ENCODE peak calls at places on chromosomes 4 and X, in nine cellular contexts. One of them, this sample, is unnamed.

GRCh38 chr4:9893329-9894108 is 112.1 kb downstream of the DRD5 start:
- DNase-seq in mammary epithelial cell: no peak
- DNase-seq in heart right ventricle: no peak
- DNase-seq in progenitor cell of endocrine pancreas: no peak
- DNase-seq in RWPE1: no peak
- DNase-seq in nephron progenitor cell: no peak
- DNase-seq in GM06990: no peak
- DNase-seq in psoas muscle: no peak
- DNase-seq in fibroblast of mammary gland: no peak
- DNase-seq in this sample: no peak

GRCh38 chrX:124406294-124407013 is 60.1 kb downstream of the SH2D1A start:
- DNase-seq in mammary epithelial cell: peak
- DNase-seq in heart right ventricle: peak
- DNase-seq in progenitor cell of endocrine pancreas: peak
- DNase-seq in RWPE1: peak
- DNase-seq in nephron progenitor cell: peak
- DNase-seq in GM06990: no peak
- DNase-seq in psoas muscle: no peak
- DNase-seq in fibroblast of mammary gland: peak
- DNase-seq in this sample: peak

GRCh38 chr4:7426525-7427171 is 8.1 kb downstream of the PSAPL1 start:
- DNase-seq in mammary epithelial cell: no peak
- DNase-seq in heart right ventricle: no peak
- DNase-seq in progenitor cell of endocrine pancreas: no peak
- DNase-seq in RWPE1: no peak
- DNase-seq in nephron progenitor cell: no peak
- DNase-seq in GM06990: no peak
- DNase-seq in psoas muscle: peak
- DNase-seq in fibroblast of mammary gland: no peak
- DNase-seq in this sample: no peak

GRCh38 chr4:3853388-3854035 is 87.3 kb downstream of the ADRA2C start:
- DNase-seq in mammary epithelial cell: no peak
- DNase-seq in heart right ventricle: no peak
- DNase-seq in progenitor cell of endocrine pancreas: no peak
- DNase-seq in RWPE1: no peak
- DNase-seq in nephron progenitor cell: no peak
- DNase-seq in GM06990: no peak
- DNase-seq in psoas muscle: no peak
- DNase-seq in fibroblast of mammary gland: no peak
- DNase-seq in this sample: no peak

GRCh38 chr4:70613182-70613892 is 15.2 kb upstream of the ENAM start:
- DNase-seq in mammary epithelial cell: no peak
- DNase-seq in heart right ventricle: no peak
- DNase-seq in progenitor cell of endocrine pancreas: no peak
- DNase-seq in RWPE1: no peak
- DNase-seq in nephron progenitor cell: no peak
- DNase-seq in GM06990: no peak
- DNase-seq in psoas muscle: no peak
- DNase-seq in fibroblast of mammary gland: no peak
- DNase-seq in this sample: no peak

GRCh38 chr4:70637239-70637920 is 8.8 kb downstream of the ENAM start:
- DNase-seq in mammary epithelial cell: no peak
- DNase-seq in heart right ventricle: no peak
- DNase-seq in progenitor cell of endocrine pancreas: no peak
- DNase-seq in RWPE1: no peak
- DNase-seq in nephron progenitor cell: no peak
- DNase-seq in GM06990: no peak
- DNase-seq in psoas muscle: no peak
- DNase-seq in fibroblast of mammary gland: peak
- DNase-seq in this sample: no peak

GRCh38 chr4:122798101-122798500 is 28.5 kb upstream of the FGF2 start:
- DNase-seq in mammary epithelial cell: peak
- DNase-seq in heart right ventricle: peak
- DNase-seq in progenitor cell of endocrine pancreas: no peak
- DNase-seq in RWPE1: peak
- DNase-seq in nephron progenitor cell: no peak
- DNase-seq in GM06990: no peak
- DNase-seq in psoas muscle: no peak
- DNase-seq in fibroblast of mammary gland: peak
- DNase-seq in this sample: peak

GRCh38 chrX:22081475-22082092 is 49.5 kb downstream of the PHEX start:
- DNase-seq in mammary epithelial cell: peak
- DNase-seq in heart right ventricle: peak
- DNase-seq in progenitor cell of endocrine pancreas: peak
- DNase-seq in RWPE1: no peak
- DNase-seq in nephron progenitor cell: peak
- DNase-seq in GM06990: no peak
- DNase-seq in psoas muscle: peak
- DNase-seq in fibroblast of mammary gland: peak
- DNase-seq in this sample: peak

GRCh38 chr4:154123897-154124296 is 335.0 kb upstream of the SFRP2 start:
- DNase-seq in mammary epithelial cell: no peak
- DNase-seq in heart right ventricle: no peak
- DNase-seq in progenitor cell of endocrine pancreas: no peak
- DNase-seq in RWPE1: no peak
- DNase-seq in nephron progenitor cell: no peak
- DNase-seq in GM06990: no peak
- DNase-seq in psoas muscle: no peak
- DNase-seq in fibroblast of mammary gland: no peak
- DNase-seq in this sample: no peak

GRCh38 chr4:154124539-154125255 is 335.8 kb upstream of the SFRP2 start:
- DNase-seq in mammary epithelial cell: peak
- DNase-seq in heart right ventricle: no peak
- DNase-seq in progenitor cell of endocrine pancreas: no peak
- DNase-seq in RWPE1: peak
- DNase-seq in nephron progenitor cell: no peak
- DNase-seq in GM06990: no peak
- DNase-seq in psoas muscle: no peak
- DNase-seq in fibroblast of mammary gland: peak
- DNase-seq in this sample: peak

GRCh38 chr4:154120277-154120676 is 331.4 kb upstream of the SFRP2 start:
- DNase-seq in mammary epithelial cell: no peak
- DNase-seq in heart right ventricle: no peak
- DNase-seq in progenitor cell of endocrine pancreas: no peak
- DNase-seq in RWPE1: no peak
- DNase-seq in nephron progenitor cell: no peak
- DNase-seq in GM06990: no peak
- DNase-seq in psoas muscle: no peak
- DNase-seq in fibroblast of mammary gland: no peak
- DNase-seq in this sample: no peak

GRCh38 chr4:154120690-154121089 is 331.8 kb upstream of the SFRP2 start:
- DNase-seq in mammary epithelial cell: no peak
- DNase-seq in heart right ventricle: no peak
- DNase-seq in progenitor cell of endocrine pancreas: no peak
- DNase-seq in RWPE1: no peak
- DNase-seq in nephron progenitor cell: no peak
- DNase-seq in GM06990: no peak
- DNase-seq in psoas muscle: no peak
- DNase-seq in fibroblast of mammary gland: no peak
- DNase-seq in this sample: no peak

GRCh38 chr4:154119317-154119716 is 330.4 kb upstream of the SFRP2 start:
- DNase-seq in mammary epithelial cell: no peak
- DNase-seq in heart right ventricle: no peak
- DNase-seq in progenitor cell of endocrine pancreas: no peak
- DNase-seq in RWPE1: peak
- DNase-seq in nephron progenitor cell: no peak
- DNase-seq in GM06990: no peak
- DNase-seq in psoas muscle: no peak
- DNase-seq in fibroblast of mammary gland: peak
- DNase-seq in this sample: no peak
- TF ChIP-seq CTCF in mammary epithelial cell: peak
- TF ChIP-seq CTCF in heart right ventricle: no peak
- TF ChIP-seq CTCF in progenitor cell of endocrine pancreas: no peak
- TF ChIP-seq CTCF in RWPE1: no peak
- TF ChIP-seq CTCF in nephron progenitor cell: no peak
- TF ChIP-seq CTCF in GM06990: peak
- TF ChIP-seq CTCF in psoas muscle: no peak
- TF ChIP-seq CTCF in fibroblast of mammary gland: peak
- TF ChIP-seq CTCF in this sample: no peak

GRCh38 chr4:6357476-6357875 is 87.8 kb downstream of the WFS1 start:
- DNase-seq in mammary epithelial cell: no peak
- DNase-seq in heart right ventricle: no peak
- DNase-seq in progenitor cell of endocrine pancreas: no peak
- DNase-seq in RWPE1: no peak
- DNase-seq in nephron progenitor cell: no peak
- DNase-seq in GM06990: no peak
- DNase-seq in psoas muscle: no peak
- DNase-seq in fibroblast of mammary gland: no peak
- DNase-seq in this sample: no peak
- TF ChIP-seq CTCF in mammary epithelial cell: no peak
- TF ChIP-seq CTCF in heart right ventricle: no peak
- TF ChIP-seq CTCF in progenitor cell of endocrine pancreas: no peak
- TF ChIP-seq CTCF in RWPE1: no peak
- TF ChIP-seq CTCF in nephron progenitor cell: no peak
- TF ChIP-seq CTCF in GM06990: no peak
- TF ChIP-seq CTCF in psoas muscle: no peak
- TF ChIP-seq CTCF in fibroblast of mammary gland: no peak
- TF ChIP-seq CTCF in this sample: no peak

GRCh38 chr4:41933997-41934812 is 1.0 kb upstream of the TMEM33 start:
- DNase-seq in mammary epithelial cell: no peak
- DNase-seq in heart right ventricle: no peak
- DNase-seq in progenitor cell of endocrine pancreas: no peak
- DNase-seq in RWPE1: no peak
- DNase-seq in nephron progenitor cell: no peak
- DNase-seq in GM06990: no peak
- DNase-seq in psoas muscle: no peak
- DNase-seq in fibroblast of mammary gland: peak
- DNase-seq in this sample: peak

GRCh38 chr4:41939016-41939623 is 3.9 kb downstream of the TMEM33 start:
- DNase-seq in mammary epithelial cell: peak
- DNase-seq in heart right ventricle: no peak
- DNase-seq in progenitor cell of endocrine pancreas: no peak
- DNase-seq in RWPE1: peak
- DNase-seq in nephron progenitor cell: no peak
- DNase-seq in GM06990: no peak
- DNase-seq in psoas muscle: no peak
- DNase-seq in fibroblast of mammary gland: peak
- DNase-seq in this sample: peak

GRCh38 chr4:41935652-41936021 is 408 bp downstream of the TMEM33 start:
- DNase-seq in mammary epithelial cell: peak
- DNase-seq in heart right ventricle: no peak
- DNase-seq in progenitor cell of endocrine pancreas: no peak
- DNase-seq in RWPE1: peak
- DNase-seq in nephron progenitor cell: no peak
- DNase-seq in GM06990: no peak
- DNase-seq in psoas muscle: no peak
- DNase-seq in fibroblast of mammary gland: peak
- DNase-seq in this sample: peak

GRCh38 chr4:41932988-41933387 is 2.2 kb upstream of the TMEM33 start:
- DNase-seq in mammary epithelial cell: no peak
- DNase-seq in heart right ventricle: no peak
- DNase-seq in progenitor cell of endocrine pancreas: no peak
- DNase-seq in RWPE1: no peak
- DNase-seq in nephron progenitor cell: no peak
- DNase-seq in GM06990: no peak
- DNase-seq in psoas muscle: no peak
- DNase-seq in fibroblast of mammary gland: no peak
- DNase-seq in this sample: no peak

DNA sequence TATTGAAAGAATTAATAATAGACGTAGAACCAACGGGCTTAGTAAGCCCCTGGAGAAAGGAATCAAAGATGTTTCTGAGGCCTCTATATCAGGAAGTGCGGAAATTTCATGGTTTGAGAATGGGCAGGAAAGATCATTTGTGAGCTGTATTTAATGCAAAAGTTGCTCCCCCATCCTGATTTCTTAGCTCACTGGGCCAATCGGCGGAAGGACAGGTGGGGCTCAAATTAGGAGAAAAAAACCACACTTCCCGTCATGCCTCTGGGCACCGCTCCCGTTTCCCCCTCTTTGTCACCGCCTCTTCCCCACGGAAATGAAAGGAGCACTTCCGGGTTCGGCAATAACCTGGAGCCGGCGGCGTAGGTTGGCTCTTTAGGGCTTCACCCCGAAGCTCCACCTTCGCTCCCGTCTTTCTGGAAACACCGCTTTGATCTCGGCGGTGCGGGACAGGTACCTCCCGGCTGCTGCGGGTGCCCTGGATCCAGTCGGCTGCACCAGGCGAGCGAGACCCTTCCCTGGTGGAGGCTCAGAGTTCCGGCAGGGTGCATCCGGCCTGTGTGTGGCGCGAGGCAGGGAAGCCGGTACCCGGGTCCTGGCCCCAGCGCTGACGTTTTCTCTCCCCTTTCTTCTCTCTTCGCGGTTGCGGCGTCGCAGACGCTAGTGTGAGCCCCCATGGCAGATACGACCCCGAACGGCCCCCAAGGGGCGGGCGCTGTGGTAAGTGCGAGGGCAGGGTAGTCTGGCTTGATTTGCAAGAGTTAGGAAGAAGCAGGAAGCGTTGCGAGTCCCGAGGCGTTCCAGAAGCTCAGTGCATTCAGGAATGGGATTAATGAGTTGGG is at the start of gene TMEM33:
- DNase-seq in mammary epithelial cell: peak
- DNase-seq in heart right ventricle: peak
- DNase-seq in progenitor cell of endocrine pancreas: peak
- DNase-seq in RWPE1: peak
- DNase-seq in nephron progenitor cell: peak
- DNase-seq in GM06990: peak
- DNase-seq in psoas muscle: peak
- DNase-seq in fibroblast of mammary gland: peak
- DNase-seq in this sample: peak
- TF ChIP-seq CTCF in mammary epithelial cell: peak
- TF ChIP-seq CTCF in heart right ventricle: peak
- TF ChIP-seq CTCF in progenitor cell of endocrine pancreas: peak
- TF ChIP-seq CTCF in RWPE1: no peak
- TF ChIP-seq CTCF in nephron progenitor cell: no peak
- TF ChIP-seq CTCF in GM06990: no peak
- TF ChIP-seq CTCF in psoas muscle: peak
- TF ChIP-seq CTCF in fibroblast of mammary gland: no peak
- TF ChIP-seq CTCF in this sample: no peak

GRCh38 chr4:82842593-82842992 is 44.0 kb upstream of the SCD5 start:
- DNase-seq in mammary epithelial cell: no peak
- DNase-seq in heart right ventricle: no peak
- DNase-seq in progenitor cell of endocrine pancreas: no peak
- DNase-seq in RWPE1: peak
- DNase-seq in nephron progenitor cell: no peak
- DNase-seq in GM06990: no peak
- DNase-seq in psoas muscle: no peak
- DNase-seq in fibroblast of mammary gland: peak
- DNase-seq in this sample: peak
- TF ChIP-seq CTCF in mammary epithelial cell: peak
- TF ChIP-seq CTCF in heart right ventricle: peak
- TF ChIP-seq CTCF in progenitor cell of endocrine pancreas: peak
- TF ChIP-seq CTCF in RWPE1: peak
- TF ChIP-seq CTCF in nephron progenitor cell: peak
- TF ChIP-seq CTCF in GM06990: peak
- TF ChIP-seq CTCF in psoas muscle: no peak
- TF ChIP-seq CTCF in fibroblast of mammary gland: peak
- TF ChIP-seq CTCF in this sample: peak

GRCh38 chrX:139126493-139126892 is 404.0 kb upstream of the F9 start:
- DNase-seq in mammary epithelial cell: peak
- DNase-seq in heart right ventricle: peak
- DNase-seq in progenitor cell of endocrine pancreas: peak
- DNase-seq in RWPE1: no peak
- DNase-seq in nephron progenitor cell: peak
- DNase-seq in GM06990: no peak
- DNase-seq in psoas muscle: peak
- DNase-seq in fibroblast of mammary gland: peak
- DNase-seq in this sample: peak
- TF ChIP-seq CTCF in mammary epithelial cell: peak
- TF ChIP-seq CTCF in heart right ventricle: peak
- TF ChIP-seq CTCF in progenitor cell of endocrine pancreas: peak
- TF ChIP-seq CTCF in RWPE1: no peak
- TF ChIP-seq CTCF in nephron progenitor cell: peak
- TF ChIP-seq CTCF in GM06990: peak
- TF ChIP-seq CTCF in psoas muscle: peak
- TF ChIP-seq CTCF in fibroblast of mammary gland: peak
- TF ChIP-seq CTCF in this sample: peak